ENCODE peak calls at places on chromosomes 7 and 10, in eight cellular contexts. M is psoas muscle, O is left lung, D is body of pancreas, S is Peyer's patch, E is adrenal gland, K is transverse colon, U is sigmoid colon. Q is an unnamed sample. For H3K27me3, the result is how much of the 10 kb centered on the place peaks cover.

GRCh38 chr7:45161138-45161537 is 3.5 kb downstream of the RAMP3 start:
- DNase-seq in M (no peak), O (no peak), D (no peak), S (no peak), E (no peak), K (no peak), U (peak), Q (no peak)

GRCh38 chr10:27038168-27038567 is 62.1 kb downstream of the ANKRD26 start:
- DNase-seq in M (no peak), O (no peak), D (no peak), S (no peak), E (no peak), K (no peak), U (peak), Q (no peak)

GRCh38 chr7:5699467-5699866 is 82.0 kb downstream of the RNF216 start:
- DNase-seq in M (no peak), O (no peak), D (no peak), S (no peak), E (no peak), K (no peak), U (no peak), Q (no peak)

GRCh38 chr7:115136796-115137443 is 215.0 kb downstream of the MDFIC start:
- DNase-seq in M (no peak), O (no peak), D (no peak), S (no peak), E (no peak), K (no peak), U (no peak), Q (no peak)

GRCh38 chr7:42972703-42973500 is 40.7 kb downstream of the MRPL32 start:
- DNase-seq in M (peak), O (no peak), D (peak), S (no peak), E (peak), K (peak), U (peak), Q (no peak)

GRCh38 chr10:24854256-24854655 is 98.2 kb downstream of the PRTFDC1 start:
- DNase-seq in M (no peak), O (no peak), D (no peak), S (no peak), E (no peak), K (no peak), U (no peak), Q (no peak)

GRCh38 chr10:132300582-132300981 is 7.2 kb downstream of the STK32C start:
- DNase-seq in M (no peak), O (peak), D (no peak), S (peak), E (no peak), K (no peak), U (peak), Q (no peak)

GRCh38 chr7:30650455-30650854 is 31.8 kb downstream of the CRHR2 start:
- DNase-seq in M (no peak), O (no peak), D (no peak), S (no peak), E (no peak), K (no peak), U (peak), Q (no peak)

GRCh38 chr10:88185830-88186229 is 322.4 kb downstream of the PTEN start:
- DNase-seq in M (no peak), O (no peak), D (no peak), S (no peak), E (no peak), K (no peak), U (no peak), Q (no peak)

GRCh38 chr10:45532501-45532900 is 140.1 kb downstream of the ZFAND4 start:
- DNase-seq in M (no peak), O (no peak), D (no peak), S (no peak), E (no peak), K (no peak), U (no peak), Q (no peak)

GRCh38 chr10:5685764-5686240 is 1.2 kb downstream of the TASOR2 start:
- DNase-seq in M (no peak), O (no peak), D (no peak), S (no peak), E (no peak), K (no peak), U (no peak), Q (no peak)

GRCh38 chr7:33836797-33837355 is 68.5 kb upstream of the BMPER start:
- DNase-seq in M (no peak), O (no peak), D (no peak), S (no peak), E (no peak), K (no peak), U (no peak), Q (peak)

GRCh38 chr10:1036341-1036791 is 10.7 kb upstream of the IDI2 start:
- DNase-seq in M (peak), O (no peak), D (no peak), S (no peak), E (no peak), K (no peak), U (no peak), Q (no peak)

GRCh38 chr10:123323884-123324283 is 169.7 kb downstream of the BUB3 start:
- DNase-seq in M (no peak), O (no peak), D (no peak), S (no peak), E (no peak), K (no peak), U (no peak), Q (no peak)

GRCh38 chr7:27244488-27245123 is 2.0 kb downstream of the EVX1 start:
- DNase-seq in M (no peak), O (no peak), D (no peak), S (no peak), E (no peak), K (peak), U (no peak), Q (no peak)

GRCh38 chr7:51062222-51062987 is 254.2 kb downstream of the COBL start:
- DNase-seq in M (no peak), O (no peak), D (no peak), S (no peak), E (no peak), K (no peak), U (no peak), Q (peak)

GRCh38 chr7:157690833-157691382 is 354.1 kb downstream of the DNAJB6 start:
- DNase-seq in M (peak), O (no peak), D (peak), S (peak), E (peak), K (peak), U (peak), Q (peak)

GRCh38 chr10:30387646-30388243 is 38.7 kb upstream of the MTPAP start:
- DNase-seq in M (no peak), O (no peak), D (no peak), S (no peak), E (no peak), K (no peak), U (no peak), Q (no peak)

GRCh38 chr7:121547341-121548092 is 151.4 kb upstream of the FAM3C start:
- DNase-seq in M (no peak), O (no peak), D (no peak), S (no peak), E (no peak), K (no peak), U (no peak), Q (no peak)

GRCh38 chr7:151063212-151063561 is 3.8 kb downstream of the SLC4A2 start:
- DNase-seq in M (peak), O (no peak), D (peak), S (no peak), E (peak), K (no peak), U (peak), Q (no peak)

GRCh38 chr10:127262606-127263005 is 66.2 kb upstream of the INSYN2A start:
- DNase-seq in M (no peak), O (no peak), D (no peak), S (no peak), E (no peak), K (no peak), U (no peak), Q (no peak)

GRCh38 chr7:129006636-129007414 is 48.1 kb downstream of the TNPO3 start:
- DNase-seq in M (no peak), O (no peak), D (no peak), S (no peak), E (no peak), K (no peak), U (no peak), Q (no peak)

GRCh38 chr10:79322616-79323566 is 24.4 kb upstream of the PPIF start:
- DNase-seq in M (peak), O (no peak), D (no peak), S (no peak), E (peak), K (peak), U (peak), Q (no peak)

GRCh38 chr7:112665709-112666108 is 124.5 kb downstream of the TMEM168 start:
- DNase-seq in M (no peak), O (no peak), D (no peak), S (no peak), E (no peak), K (peak), U (no peak), Q (peak)

GRCh38 chr10:36606234-36606839 is 519.1 kb upstream of the ANKRD30A start:
- DNase-seq in M (no peak), O (no peak), D (no peak), S (no peak), E (no peak), K (no peak), U (no peak), Q (no peak)

GRCh38 chr7:1669954-1670893 is at the start of gene ELFN1:
- DNase-seq in M (peak), O (peak), D (peak), S (peak), E (peak), K (no peak), U (peak), Q (peak)

GRCh38 chr10:6843477-6843876 is 263.4 kb upstream of the PRKCQ start:
- DNase-seq in M (no peak), O (no peak), D (no peak), S (no peak), E (no peak), K (no peak), U (no peak), Q (no peak)
- TF ChIP-seq CTCF in M (no peak), O (no peak), D (no peak), S (no peak), E (no peak), K (no peak), U (no peak), Q (no peak)

GRCh38 chr7:32631021-32631420 is 135.7 kb downstream of the AVL9 start:
- DNase-seq in M (no peak), O (no peak), D (no peak), S (no peak), E (no peak), K (no peak), U (no peak), Q (no peak)
- H3K27me3 ChIP-seq in M (under half), O (under half), D (under half), S (under half), E (under half), K (under half), U (under half), Q (under half)

DNA sequence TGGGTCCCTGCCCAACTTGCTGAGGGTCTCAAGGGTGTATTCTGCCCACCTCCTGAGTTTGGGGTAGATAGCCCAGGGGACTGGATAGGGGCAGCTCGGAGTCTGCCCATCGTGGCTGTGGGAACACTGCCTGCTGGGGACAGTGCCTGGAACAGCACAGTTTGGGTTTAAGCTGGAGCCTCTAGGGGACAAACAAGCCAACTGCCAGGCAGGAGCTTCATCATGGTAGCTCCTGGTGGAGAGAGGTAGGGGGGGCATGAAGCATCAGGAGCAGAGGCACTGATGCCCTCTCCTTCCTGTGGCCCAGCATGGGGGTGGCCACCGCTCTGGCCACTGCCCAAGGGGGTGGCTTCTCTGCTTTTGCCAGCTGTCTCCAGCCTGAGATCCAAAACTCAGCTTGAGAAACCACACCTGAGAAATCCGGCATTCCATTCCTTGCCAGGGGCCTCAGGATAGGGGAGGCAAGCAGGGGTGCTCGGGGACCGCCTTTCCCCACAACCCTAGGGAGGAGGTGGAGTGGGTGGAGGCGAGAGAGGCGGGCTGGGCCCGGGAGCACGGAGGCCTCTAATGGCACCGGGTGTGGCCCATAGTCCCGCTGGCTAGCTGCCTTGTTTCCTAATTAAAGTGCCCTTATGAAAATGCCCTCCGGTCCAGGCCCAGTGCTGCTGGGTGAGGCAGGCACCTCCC is 47.6 kb downstream of the UNC5B start:
- DNase-seq in M (no peak), O (no peak), D (no peak), S (no peak), E (no peak), K (peak), U (no peak), Q (no peak)
- TF ChIP-seq CTCF in M (no peak), O (no peak), D (no peak), S (no peak), E (no peak), K (no peak), U (no peak), Q (peak)

GRCh38 chr7:106138776-106139175 is 26.7 kb upstream of the SYPL1 start:
- DNase-seq in M (no peak), O (no peak), D (no peak), S (no peak), E (no peak), K (no peak), U (no peak), Q (peak)

GRCh38 chr7:106139253-106140251 is 27.4 kb upstream of the SYPL1 start:
- DNase-seq in M (peak), O (no peak), D (peak), S (no peak), E (no peak), K (peak), U (peak), Q (peak)

GRCh38 chr7:106140406-106141173 is 28.5 kb upstream of the SYPL1 start:
- DNase-seq in M (no peak), O (no peak), D (no peak), S (no peak), E (no peak), K (no peak), U (no peak), Q (peak)

DNA sequence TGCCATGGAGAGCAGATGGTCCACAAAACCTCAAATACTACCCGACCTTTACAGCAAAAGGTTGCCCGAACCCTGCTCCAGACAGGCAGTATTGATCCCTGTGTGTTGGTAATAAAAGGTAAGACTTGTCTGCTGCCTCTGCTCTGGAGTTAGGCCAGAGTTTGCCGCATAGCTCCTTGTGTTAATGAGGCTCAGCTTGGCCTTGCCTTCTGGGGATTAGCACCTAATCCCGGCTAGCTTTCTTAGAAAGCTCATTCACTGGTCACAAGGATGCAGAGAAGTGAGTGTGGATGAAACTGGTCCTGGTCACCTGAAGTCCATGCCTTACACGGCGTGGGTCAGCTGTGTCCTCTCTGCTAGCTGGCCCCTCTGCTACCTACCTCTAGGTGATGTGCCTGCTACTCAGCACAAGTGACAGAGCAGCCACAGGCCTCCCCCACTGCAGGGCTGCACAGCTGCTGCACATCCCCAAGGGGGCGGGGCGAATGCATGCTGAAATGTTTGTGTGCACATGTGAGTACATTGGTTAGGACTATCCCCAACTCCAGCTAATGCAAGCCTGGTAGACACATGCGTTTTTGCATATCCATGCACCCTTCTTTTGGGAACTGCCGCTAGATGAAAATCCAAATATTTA is 31.7 kb upstream of the SYPL1 start:
- DNase-seq in M (no peak), O (peak), D (no peak), S (no peak), E (no peak), K (no peak), U (no peak), Q (peak)
- H3K27me3 ChIP-seq in M (under half), O (under half), D (under half), S (under half), E (under half), K (under half), U (under half), Q (under half)

Q was measured in WERI-Rb-1.